ENCODE peak calls at places on chromosomes 7 and 10, in five cellular contexts. I is mesothelial cell of epicardium, Y is Peyer's patch, Q is HFF-Myc, W is fibroblast of pulmonary artery. H is an unnamed sample.

GRCh38 chr7:20895563-20895962 is 108.9 kb upstream of the SP8 start:
- DNase-seq in I (no peak), Y (no peak), Q (no peak), W (no peak), H (peak; percentile 80)

GRCh38 chr10:1410469-1411395 is 326.6 kb downstream of the ADARB2 start:
- DNase-seq in I (no peak), Y (no peak), Q (no peak), W (no peak), H (no peak)

GRCh38 chr7:27647489-27647888 is 15.2 kb downstream of the HIBADH start:
- DNase-seq in I (no peak), Y (no peak), Q (no peak), W (no peak), H (no peak)

GRCh38 chr10:63437334-63437949 is 28.3 kb downstream of the JMJD1C start:
- DNase-seq in I (no peak), Y (no peak), Q (no peak), W (no peak), H (peak; percentile 53)

GRCh38 chr10:126684171-126684745 is 13.8 kb upstream of the C10orf90 start:
- DNase-seq in I (no peak), Y (no peak), Q (no peak), W (no peak), H (peak; percentile 41)

GRCh38 chr10:56360583-56360966 is 484 bp downstream of the ZWINT start:
- DNase-seq in I (no peak), Y (no peak), Q (no peak), W (no peak), H (no peak)

GRCh38 chr10:132434405-132435005 is 37.5 kb downstream of the PWWP2B start:
- DNase-seq in I (no peak), Y (peak; percentile 83), Q (no peak), W (no peak), H (no peak)

GRCh38 chr7:23655433-23655832 is 24.6 kb upstream of the FAM221A start:
- DNase-seq in I (no peak), Y (no peak), Q (no peak), W (no peak), H (no peak)

GRCh38 chr7:151185762-151186639 is 1.0 kb downstream of the ASB10 start:
- DNase-seq in I (no peak), Y (no peak), Q (no peak), W (no peak), H (no peak)

GRCh38 chr7:110835889-110836288 is 255.0 kb upstream of the LRRN3 start:
- DNase-seq in I (no peak), Y (no peak), Q (no peak), W (no peak), H (no peak)

GRCh38 chr10:6838118-6838517 is 258.0 kb upstream of the PRKCQ start:
- DNase-seq in I (no peak), Y (no peak), Q (no peak), W (no peak), H (peak; percentile 16)

DNA sequence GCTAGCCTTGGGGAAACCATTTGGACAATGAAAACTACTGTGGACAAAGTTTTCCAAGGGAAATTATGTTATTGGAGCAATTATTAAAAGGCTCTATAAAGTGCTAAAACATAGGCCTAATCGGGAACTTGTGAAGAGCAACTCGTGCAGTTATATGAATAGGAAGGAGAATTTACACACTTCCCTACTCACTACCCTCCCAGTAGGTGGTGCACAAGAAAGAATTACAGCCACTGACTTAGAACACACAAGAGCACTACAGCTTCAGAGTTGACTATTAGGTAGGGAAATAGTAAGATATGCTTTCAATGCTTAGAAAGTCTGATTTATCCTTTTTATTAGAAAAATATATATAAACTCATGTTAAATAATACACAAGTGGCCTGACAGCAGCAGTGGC is 47.2 kb downstream of the GSAP start:
- DNase-seq in I (no peak), Y (no peak), Q (no peak), W (peak; percentile 52), H (peak; percentile 35)
- TF ChIP-seq CTCF in I (no peak), Y (no peak), Q (no peak), W (peak; percentile 36), H (peak; percentile 28)

GRCh38 chr7:2894118-2894940 is 50.2 kb upstream of the GNA12 start:
- DNase-seq in I (no peak), Y (peak; percentile 82), Q (no peak), W (no peak), H (no peak)

GRCh38 chr7:2892571-2892970 is 48.5 kb upstream of the GNA12 start:
- DNase-seq in I (no peak), Y (no peak), Q (no peak), W (no peak), H (no peak)

GRCh38 chr7:2893411-2893861 is 49.3 kb upstream of the GNA12 start:
- DNase-seq in I (no peak), Y (no peak), Q (no peak), W (no peak), H (no peak)

GRCh38 chr7:2896141-2896540 is 52.0 kb upstream of the GNA12 start:
- DNase-seq in I (no peak), Y (no peak), Q (no peak), W (no peak), H (no peak)

GRCh38 chr7:2897023-2897422 is 52.9 kb upstream of the GNA12 start:
- DNase-seq in I (no peak), Y (no peak), Q (no peak), W (no peak), H (no peak)
- TF ChIP-seq CTCF in I (no peak), Y (no peak), Q (no peak), W (no peak), H (no peak)

GRCh38 chr10:133438711-133439273 is 14.4 kb upstream of the SPRN start:
- DNase-seq in I (no peak), Y (no peak), Q (no peak), W (peak; percentile 26), H (no peak)
- TF ChIP-seq CTCF in I (no peak), Y (no peak), Q (peak; percentile 28), W (peak; percentile 24), H (no peak)

DNA sequence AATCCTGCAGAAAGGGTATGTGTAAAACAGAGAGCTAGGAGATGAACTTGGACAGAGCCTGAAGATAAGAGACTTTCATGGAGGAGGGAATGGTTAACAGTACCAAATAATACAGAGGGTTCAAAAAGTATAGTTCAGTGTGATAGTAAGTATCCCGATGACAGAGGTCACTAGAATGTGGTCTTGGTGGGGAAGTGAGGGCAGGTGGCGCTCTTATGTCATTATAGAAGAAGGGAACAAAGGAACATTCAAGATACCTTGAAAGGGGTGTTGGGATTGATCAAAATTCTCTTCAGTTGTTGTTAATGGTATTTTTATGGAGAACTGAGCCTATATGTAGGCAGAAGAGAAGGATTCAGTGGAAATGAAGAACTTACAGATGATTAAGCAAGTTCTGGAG is 312.5 kb downstream of the SUGCT start:
- DNase-seq in I (no peak), Y (no peak), Q (no peak), W (no peak), H (no peak)
- TF ChIP-seq CTCF in I (no peak), Y (no peak), Q (no peak), W (no peak), H (peak; percentile 8)

DNA sequence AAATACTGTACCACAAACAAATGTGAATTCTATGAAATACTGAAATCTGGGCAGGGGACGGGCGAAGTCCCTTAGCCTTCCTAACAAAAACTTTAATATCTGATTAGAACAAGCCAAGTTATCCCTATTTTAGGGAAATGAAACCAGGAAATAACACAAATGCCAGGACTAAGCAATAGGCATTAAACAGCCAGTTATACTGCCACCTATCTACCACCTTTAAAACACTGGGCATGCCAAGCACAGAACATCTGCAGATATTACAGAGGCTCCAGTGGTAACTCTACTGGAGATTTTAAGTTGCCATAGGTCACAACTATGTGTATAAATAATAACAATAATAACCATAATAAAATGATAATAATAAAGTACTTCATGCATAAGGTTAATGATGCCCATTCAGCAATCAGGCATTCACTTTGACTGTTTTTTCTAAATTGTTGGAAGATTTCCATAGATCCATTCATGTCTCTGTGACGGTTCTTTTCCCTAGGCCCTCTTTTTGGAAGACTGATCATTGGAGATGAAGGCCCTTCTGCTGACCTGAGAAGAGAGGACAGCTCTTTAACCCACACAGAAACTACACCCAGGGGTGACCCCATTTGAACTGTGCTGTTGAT is 195.7 kb downstream of the CACNA2D1 start:
- DNase-seq in I (no peak), Y (no peak), Q (no peak), W (peak; percentile 36), H (peak; percentile 29)
- TF ChIP-seq CTCF in I (no peak), Y (no peak), Q (peak; percentile 55), W (peak; percentile 70), H (peak; percentile 74)

GRCh38 chr10:83166344-83166743 is 973.0 kb upstream of the GHITM start:
- DNase-seq in I (no peak), Y (no peak), Q (no peak), W (no peak), H (peak; percentile 5)
- TF ChIP-seq CTCF in I (no peak), Y (no peak), Q (peak; percentile 13), W (no peak), H (peak; percentile 53)

GRCh38 chr7:142712617-142712957 is 36.7 kb upstream of the PRSS1 start:
- DNase-seq in I (no peak), Y (no peak), Q (no peak), W (no peak), H (no peak)
- TF ChIP-seq CTCF in I (no peak), Y (no peak), Q (no peak), W (no peak), H (no peak)